ENCODE peak calls at places on chromosome 15, in ten cellular contexts. J, S, P, D, O, C, T, U, V and Z are unnamed samples.
A peak's percentile ranks its signal among the peaks of the same experiment; 100 is the strongest.

GRCh38 chr15:45457215-45457614 is 65.3 kb downstream of the SLC30A4 start:
- DNase-seq in J (no peak), S (no peak), P (no peak), D (no peak), O (no peak), C (no peak), T (no peak), U (peak; percentile 50), V (no peak), Z (no peak)

GRCh38 chr15:53739651-53740050 is 19.8 kb downstream of the WDR72 start:
- DNase-seq in J (no peak), S (no peak), P (no peak), D (no peak), O (no peak), C (no peak), T (no peak), U (no peak), V (no peak), Z (no peak)

GRCh38 chr15:71141572-71141971 is 26.3 kb downstream of the THSD4 start:
- DNase-seq in J (no peak), S (no peak), P (no peak), D (no peak), O (no peak), C (no peak), T (no peak), U (no peak), V (no peak), Z (no peak)

GRCh38 chr15:33699691-33700447 is 268.4 kb upstream of the CHRM5 start:
- DNase-seq in J (no peak), S (peak; percentile 10), P (no peak), D (no peak), O (no peak), C (peak; percentile 12), T (no peak), U (no peak), V (no peak), Z (no peak)

GRCh38 chr15:90270502-90271150 is 5.2 kb downstream of the NGRN start:
- DNase-seq in J (no peak), S (no peak), P (no peak), D (no peak), O (no peak), C (no peak), T (no peak), U (no peak), V (no peak), Z (no peak)

GRCh38 chr15:98164573-98164972 is 204.1 kb downstream of the ARRDC4 start:
- DNase-seq in J (no peak), S (peak; percentile 58), P (no peak), D (no peak), O (no peak), C (peak; percentile 21), T (no peak), U (no peak), V (no peak), Z (no peak)

GRCh38 chr15:71136159-71137137 is 21.2 kb downstream of the THSD4 start:
- DNase-seq in J (no peak), S (peak; percentile 72), P (no peak), D (no peak), O (no peak), C (peak; percentile 87), T (peak; percentile 81), U (no peak), V (no peak), Z (no peak)

GRCh38 chr15:59296181-59296617 is 76.5 kb downstream of the MYO1E start:
- DNase-seq in J (no peak), S (peak; percentile 96), P (no peak), D (no peak), O (no peak), C (peak; percentile 78), T (peak; percentile 94), U (no peak), V (no peak), Z (no peak)

GRCh38 chr15:35693286-35693685 is 147.3 kb upstream of the DPH6 start:
- DNase-seq in J (no peak), S (no peak), P (no peak), D (no peak), O (no peak), C (peak; percentile 72), T (peak; percentile 56), U (no peak), V (no peak), Z (no peak)

DNA sequence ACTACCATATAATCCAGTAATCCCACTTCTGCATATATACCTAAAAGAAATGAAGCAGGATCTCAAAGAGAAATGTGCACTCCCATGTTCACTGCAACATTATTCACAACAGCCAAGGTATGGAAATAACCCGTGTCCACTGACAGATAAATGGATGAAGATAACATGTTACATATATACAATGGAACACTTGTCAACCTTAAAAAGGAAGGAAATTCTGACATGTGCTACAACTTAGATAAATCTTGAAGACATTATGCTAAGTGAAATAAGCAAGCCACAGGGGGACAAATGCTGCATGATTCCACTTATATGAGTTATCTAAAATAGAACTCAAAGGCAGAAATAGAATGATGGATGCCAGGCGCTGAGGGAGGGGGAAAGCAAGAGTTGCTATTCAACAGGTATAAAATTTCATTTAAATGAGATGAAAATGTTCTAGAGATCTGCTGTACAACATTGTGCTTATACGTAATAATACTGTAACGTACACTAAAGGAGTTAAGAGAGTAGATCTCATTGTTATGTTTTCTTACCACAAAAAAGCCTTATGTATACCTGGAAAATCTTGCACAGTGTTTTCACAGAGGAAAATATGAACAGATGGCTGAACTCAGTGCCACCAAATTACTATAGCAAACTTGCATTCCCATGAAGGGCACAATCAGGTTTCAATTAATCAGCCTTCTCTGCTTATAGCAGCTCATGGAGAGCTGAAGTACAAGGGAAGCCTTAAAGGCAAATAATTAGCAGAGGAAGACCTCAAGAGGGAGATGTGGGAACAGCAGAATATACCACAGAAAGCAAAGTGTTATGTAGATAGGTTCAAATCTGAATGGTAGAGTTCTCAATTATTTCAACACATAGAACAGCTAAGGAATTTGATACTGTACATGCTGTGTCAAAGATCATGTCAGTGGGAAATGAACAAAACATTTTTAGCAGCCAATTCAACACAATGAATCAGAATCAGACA is 8.0 kb upstream of the VPS39 start:
- DNase-seq in J (no peak), S (no peak), P (no peak), D (no peak), O (no peak), C (peak; percentile 3), T (no peak), U (no peak), V (no peak), Z (no peak)
- TF ChIP-seq CTCF in J (no peak), S (peak; percentile 9), P (peak; percentile 7), D (no peak), O (no peak), C (no peak), T (no peak), U (peak; percentile 10), V (no peak), Z (no peak)

GRCh38 chr15:26294062-26294689 is 431.0 kb upstream of the ATP10A start:
- DNase-seq in J (no peak), S (no peak), P (no peak), D (no peak), O (no peak), C (no peak), T (no peak), U (no peak), V (no peak), Z (no peak)
- TF ChIP-seq CTCF in J (no peak), S (no peak), P (no peak), D (no peak), O (no peak), C (no peak), T (no peak), U (no peak), V (no peak), Z (no peak)

DNA sequence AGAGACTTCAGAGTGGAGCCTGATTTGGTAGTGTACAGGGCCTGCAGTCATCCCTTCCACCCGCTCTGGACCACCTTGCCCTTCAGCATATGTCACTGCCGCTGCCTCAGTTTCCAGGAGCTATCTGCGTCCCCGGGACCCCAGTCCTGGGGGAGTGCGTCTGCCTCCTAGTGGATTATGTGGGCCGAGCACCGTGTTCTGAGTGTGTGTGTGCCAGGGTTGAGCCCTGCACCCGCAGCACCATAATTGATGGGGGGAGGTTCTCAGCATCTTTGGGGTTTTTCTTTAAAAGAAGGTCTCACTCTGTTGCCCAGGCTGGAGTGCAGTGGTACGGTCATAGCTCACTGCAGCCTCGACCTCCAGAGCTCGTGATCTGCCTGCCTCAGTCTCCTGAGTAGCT is 33.6 kb downstream of the CD276 start:
- DNase-seq in J (no peak), S (no peak), P (no peak), D (no peak), O (no peak), C (no peak), T (no peak), U (no peak), V (no peak), Z (no peak)
- TF ChIP-seq CTCF in J (no peak), S (peak; percentile 8), P (peak; percentile 20), D (no peak), O (no peak), C (no peak), T (peak; percentile 22), U (no peak), V (no peak), Z (no peak)

GRCh38 chr15:40286794-40287193 is 3.9 kb upstream of the ANKRD63 start:
- DNase-seq in J (no peak), S (no peak), P (no peak), D (no peak), O (no peak), C (no peak), T (no peak), U (no peak), V (no peak), Z (no peak)

GRCh38 chr15:40291088-40291574 is 8.3 kb upstream of the ANKRD63 start:
- DNase-seq in J (peak; percentile 45), S (peak; percentile 48), P (peak; percentile 88), D (peak; percentile 46), O (no peak), C (peak; percentile 56), T (peak; percentile 39), U (no peak), V (peak; percentile 64), Z (peak; percentile 76)

GRCh38 chr15:40287968-40288367 is 5.1 kb upstream of the ANKRD63 start:
- DNase-seq in J (no peak), S (no peak), P (no peak), D (no peak), O (no peak), C (peak; percentile 25), T (no peak), U (no peak), V (no peak), Z (no peak)

GRCh38 chr15:40290540-40291087 is 7.8 kb upstream of the ANKRD63 start:
- DNase-seq in J (no peak), S (no peak), P (no peak), D (no peak), O (no peak), C (no peak), T (no peak), U (no peak), V (no peak), Z (no peak)

DNA sequence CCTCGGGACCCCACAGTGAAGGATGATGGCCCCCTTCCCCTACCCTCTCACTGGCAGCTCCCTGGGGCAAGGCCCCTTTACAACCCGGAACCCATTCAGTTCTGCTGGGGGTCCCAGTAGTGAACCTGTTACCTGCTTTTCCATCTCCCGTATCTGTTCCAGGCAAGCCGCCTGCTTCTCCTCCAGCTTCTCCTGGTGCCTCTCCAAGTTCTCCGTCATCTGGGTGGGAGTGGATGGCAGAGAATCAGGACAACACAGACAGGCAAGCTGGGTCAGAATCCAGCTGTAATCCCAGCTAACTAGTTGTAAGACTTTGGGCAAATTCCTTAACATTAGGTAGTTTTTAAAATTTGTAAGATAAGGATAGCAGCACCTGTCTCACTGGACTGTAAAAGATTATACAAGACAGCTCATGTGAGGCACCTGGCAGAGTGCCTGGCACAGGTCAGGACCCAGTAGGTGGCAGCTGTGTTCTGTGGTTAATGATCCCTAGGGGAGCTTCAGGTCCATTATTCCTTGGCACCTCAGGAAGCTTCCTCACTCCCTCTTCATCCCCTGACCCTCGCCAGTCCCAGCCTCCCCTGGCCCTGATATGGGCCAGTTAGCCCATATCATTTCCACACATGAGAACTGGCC is 6.4 kb upstream of the ANKRD63 start:
- DNase-seq in J (no peak), S (no peak), P (no peak), D (peak; percentile 78), O (no peak), C (peak; percentile 27), T (no peak), U (no peak), V (peak; percentile 80), Z (peak; percentile 84)
- TF ChIP-seq CTCF in J (no peak), S (no peak), P (no peak), D (peak; percentile 39), O (no peak), C (no peak), T (no peak), U (no peak), V (no peak), Z (no peak)